ENCODE peak calls at places on chromosomes 5 and 9, in ten cellular contexts. O is ACHN; Y is retinal pigment epithelial cell; Z is HFF-Myc; A is fibroblast of the aortic adventitia; Q is glomerular endothelial cell; W is fibroblast of gingiva; U is AG08395; D is T-helper 2 cell treated with Interferon-gamma antibody and Interleukin-4, amounts not matched to agents 5 μg/mL and 100 μg/mL, for 36 hours; F is foreskin fibroblast. S is an unnamed sample.

GRCh38 chr5:150656191-150657132 is 4.6 kb upstream of the MYOZ3 start:
- DNase-seq in O (peak; percentile 57), Y (no peak), Z (no peak), A (peak; percentile 54), Q (no peak), W (peak; percentile 35), U (peak; percentile 96), D (peak; percentile 68), F (peak; percentile 83), S (no peak)

GRCh38 chr5:120848883-120849282 is 384.8 kb downstream of the PRR16 start:
- DNase-seq in O (no peak), Y (no peak), Z (peak; percentile 1), A (no peak), Q (no peak), W (peak; percentile 36), U (no peak), D (no peak), F (peak; percentile 53), S (no peak)

GRCh38 chr9:33458444-33458843 is 11.1 kb upstream of the AQP3 start:
- DNase-seq in O (no peak), Y (peak; percentile 26), Z (no peak), A (no peak), Q (no peak), W (no peak), U (no peak), D (peak; percentile 46), F (no peak), S (no peak)

GRCh38 chr5:141521244-141521781 is 32.4 kb downstream of the PCDHGC5 start:
- DNase-seq in O (peak; percentile 89), Y (peak; percentile 100), Z (peak; percentile 98), A (peak; percentile 100), Q (peak; percentile 87), W (peak; percentile 98), U (peak; percentile 90), D (no peak), F (peak; percentile 97), S (peak; percentile 99)

GRCh38 chr9:79301549-79301948 is 270.2 kb upstream of the TLE4 start:
- DNase-seq in O (no peak), Y (peak; percentile 57), Z (no peak), A (no peak), Q (no peak), W (no peak), U (no peak), D (no peak), F (no peak), S (no peak)

GRCh38 chr9:72703574-72703973 is 182.2 kb downstream of the TMC1 start:
- DNase-seq in O (no peak), Y (no peak), Z (no peak), A (peak; percentile 53), Q (no peak), W (peak; percentile 22), U (peak; percentile 63), D (no peak), F (peak; percentile 53), S (no peak)

GRCh38 chr5:87589587-87589986 is 176.9 kb upstream of the CCNH start:
- DNase-seq in O (no peak), Y (no peak), Z (no peak), A (no peak), Q (no peak), W (no peak), U (no peak), D (no peak), F (no peak), S (no peak)

GRCh38 chr9:134100040-134100439 is 32.2 kb upstream of the BRD3 start:
- DNase-seq in O (no peak), Y (no peak), Z (no peak), A (no peak), Q (no peak), W (no peak), U (no peak), D (no peak), F (no peak), S (no peak)

GRCh38 chr9:80707120-80707519 is 982.2 kb downstream of the TLE1 start:
- DNase-seq in O (peak; percentile 83), Y (no peak), Z (no peak), A (peak; percentile 29), Q (no peak), W (peak; percentile 12), U (no peak), D (no peak), F (peak; percentile 46), S (no peak)

GRCh38 chr5:167232675-167233074 is 1058.8 kb upstream of the WWC1 start:
- DNase-seq in O (no peak), Y (no peak), Z (no peak), A (no peak), Q (no peak), W (peak; percentile 67), U (no peak), D (no peak), F (peak; percentile 76), S (no peak)

GRCh38 chr5:176529116-176529823 is 7.9 kb downstream of the RNF44 start:
- DNase-seq in O (no peak), Y (no peak), Z (no peak), A (no peak), Q (no peak), W (no peak), U (no peak), D (no peak), F (no peak), S (no peak)

GRCh38 chr5:59487068-59487686 is 406.3 kb downstream of the PDE4D start:
- DNase-seq in O (no peak), Y (no peak), Z (no peak), A (no peak), Q (no peak), W (no peak), U (no peak), D (no peak), F (no peak), S (no peak)

GRCh38 chr5:174735498-174736350 is 11.3 kb downstream of the MSX2 start:
- DNase-seq in O (peak; percentile 12), Y (no peak), Z (no peak), A (no peak), Q (no peak), W (no peak), U (no peak), D (no peak), F (no peak), S (no peak)

GRCh38 chr9:94945191-94946144 is 219.0 kb downstream of the AOPEP start:
- DNase-seq in O (peak; percentile 57), Y (peak; percentile 16), Z (peak; percentile 83), A (peak; percentile 84), Q (no peak), W (peak; percentile 73), U (peak; percentile 91), D (no peak), F (peak; percentile 93), S (peak; percentile 64)

GRCh38 chr9:31908158-31908890 is 476.1 kb upstream of the ACO1 start:
- DNase-seq in O (peak; percentile 11), Y (peak; percentile 69), Z (no peak), A (no peak), Q (no peak), W (peak; percentile 4), U (no peak), D (no peak), F (no peak), S (no peak)

GRCh38 chr9:4228142-4228541 is 71.7 kb downstream of the GLIS3 start:
- DNase-seq in O (no peak), Y (no peak), Z (no peak), A (no peak), Q (no peak), W (no peak), U (no peak), D (no peak), F (no peak), S (no peak)

GRCh38 chr5:147188200-147189108 is 46.4 kb upstream of the STK32A start:
- DNase-seq in O (peak; percentile 63), Y (no peak), Z (peak; percentile 39), A (peak; percentile 84), Q (peak; percentile 12), W (peak; percentile 52), U (peak; percentile 74), D (peak; percentile 12), F (peak; percentile 63), S (peak; percentile 53)

GRCh38 chr9:95762322-95762721 is 113.2 kb upstream of the ERCC6L2 start:
- DNase-seq in O (no peak), Y (no peak), Z (no peak), A (no peak), Q (no peak), W (no peak), U (no peak), D (no peak), F (no peak), S (no peak)

GRCh38 chr5:127785098-127785927 is 82.1 kb downstream of the CCDC192 start:
- DNase-seq in O (peak; percentile 24), Y (peak; percentile 21), Z (peak; percentile 68), A (peak; percentile 70), Q (no peak), W (peak; percentile 77), U (peak; percentile 81), D (peak; percentile 65), F (peak; percentile 86), S (no peak)

GRCh38 chr9:136283291-136284235 is 20.3 kb downstream of the CCDC187 start:
- DNase-seq in O (peak; percentile 60), Y (no peak), Z (peak; percentile 11), A (peak; percentile 68), Q (no peak), W (peak; percentile 64), U (peak; percentile 89), D (peak; percentile 61), F (peak; percentile 89), S (peak; percentile 30)

GRCh38 chr9:110099236-110099741 is 108.7 kb downstream of the C9orf152 start:
- DNase-seq in O (no peak), Y (no peak), Z (no peak), A (peak; percentile 95), Q (no peak), W (peak; percentile 77), U (peak; percentile 54), D (no peak), F (peak; percentile 85), S (no peak)

GRCh38 chr9:103281126-103281525 is 286.0 kb downstream of the CYLC2 start:
- DNase-seq in O (no peak), Y (no peak), Z (no peak), A (no peak), Q (no peak), W (no peak), U (no peak), D (no peak), F (no peak), S (no peak)

GRCh38 chr5:138903113-138903789 is 28.1 kb upstream of the LRRTM2 start:
- DNase-seq in O (no peak), Y (peak; percentile 25), Z (no peak), A (peak; percentile 41), Q (peak; percentile 65), W (peak; percentile 5), U (no peak), D (no peak), F (peak; percentile 32), S (peak; percentile 84)

GRCh38 chr5:5009240-5009639 is 130.9 kb upstream of the ADAMTS16 start:
- DNase-seq in O (no peak), Y (no peak), Z (no peak), A (no peak), Q (no peak), W (no peak), U (no peak), D (no peak), F (no peak), S (no peak)

GRCh38 chr9:108963459-108964143 is 29.4 kb downstream of the ABITRAM start:
- DNase-seq in O (no peak), Y (no peak), Z (no peak), A (no peak), Q (no peak), W (no peak), U (peak; percentile 9), D (no peak), F (peak; percentile 53), S (peak; percentile 37)

GRCh38 chr5:143051244-143052058 is 281.3 kb downstream of the ARHGAP26 start:
- DNase-seq in O (peak; percentile 45), Y (peak; percentile 81), Z (peak; percentile 75), A (peak; percentile 94), Q (no peak), W (peak; percentile 94), U (peak; percentile 80), D (no peak), F (peak; percentile 90), S (no peak)

GRCh38 chr9:74570879-74571512 is 73.9 kb downstream of the RORB start:
- DNase-seq in O (peak; percentile 27), Y (no peak), Z (peak; percentile 5), A (peak; percentile 51), Q (peak; percentile 5), W (peak; percentile 7), U (peak; percentile 29), D (no peak), F (peak; percentile 57), S (peak; percentile 39)

GRCh38 chr5:141094481-141095262 is at the start of gene PCDHB2:
- DNase-seq in O (peak; percentile 3), Y (no peak), Z (no peak), A (peak; percentile 16), Q (no peak), W (no peak), U (peak; percentile 41), D (no peak), F (peak; percentile 29), S (peak; percentile 6)

S was measured in dermis microvascular lymphatic vessel endothelial cell.